ENCODE peak calls at places on chromosomes 7 and 10, in six cellular contexts. W is A549, H is HFF-Myc, K is right atrium auricular region, L is AG04450, R is cardiac fibroblast. P is an unnamed sample.
A peak's percentile ranks its signal among the peaks of the same experiment; 100 is the strongest.

GRCh38 chr7:148882668-148883232 is 1.3 kb downstream of the EZH2 start:
- DNase-seq in R (no peak), L (no peak), K (no peak), H (no peak), W (no peak), P (no peak)

GRCh38 chr10:89900554-89900953 is 199.2 kb downstream of the KIF20B start:
- DNase-seq in H (no peak), W (no peak), K (no peak), L (no peak), R (no peak), P (no peak)

GRCh38 chr10:60820093-60820769 is 42.0 kb downstream of the CDK1 start:
- DNase-seq in K (no peak), W (peak; percentile 44), L (no peak), H (peak; percentile 83), R (peak; percentile 52), P (no peak)

GRCh38 chr10:70503776-70504175 is 25.2 kb downstream of the PALD1 start:
- DNase-seq in R (no peak), H (no peak), K (no peak), L (no peak), W (no peak), P (no peak)

GRCh38 chr7:108660465-108660864 is 90.8 kb downstream of the DNAJB9 start:
- DNase-seq in H (no peak), L (no peak), K (no peak), W (no peak), R (peak; percentile 31), P (no peak)

GRCh38 chr10:13882112-13882711 is 295.4 kb downstream of the PRPF18 start:
- DNase-seq in W (peak; percentile 4), L (peak; percentile 86), H (peak; percentile 90), K (no peak), R (peak; percentile 80), P (peak; percentile 81)

GRCh38 chr10:102133373-102134195 is 744 bp downstream of the PPRC1 start:
- DNase-seq in L (peak; percentile 46), H (no peak), R (peak; percentile 83), K (no peak), W (peak; percentile 87), P (no peak)

GRCh38 chr10:86872757-86873156 is 84.7 kb downstream of the MMRN2 start:
- DNase-seq in W (no peak), R (peak; percentile 45), K (peak; percentile 61), L (no peak), H (no peak), P (no peak)

GRCh38 chr7:82017334-82017943 is 247.6 kb upstream of the HGF start:
- DNase-seq in K (no peak), H (no peak), R (peak; percentile 68), W (peak; percentile 47), L (peak; percentile 13), P (no peak)

GRCh38 chr10:63977329-63977923 is 456.2 kb downstream of the REEP3 start:
- DNase-seq in H (no peak), R (peak; percentile 40), K (no peak), L (no peak), W (peak; percentile 60), P (no peak)

GRCh38 chr7:111833461-111833860 is 271.2 kb upstream of the IMMP2L start:
- DNase-seq in W (no peak), H (no peak), L (no peak), R (peak; percentile 44), K (no peak), P (peak; percentile 22)

GRCh38 chr10:93915603-93916002 is 21.8 kb downstream of the SLC35G1 start:
- DNase-seq in R (no peak), L (no peak), W (no peak), H (no peak), K (no peak), P (no peak)

GRCh38 chr10:73924935-73925334 is 14.0 kb downstream of the PLAU start:
- DNase-seq in L (no peak), H (no peak), W (no peak), K (no peak), R (no peak), P (no peak)

GRCh38 chr7:131488361-131488760 is 68.1 kb downstream of the PODXL start:
- DNase-seq in K (no peak), H (no peak), L (no peak), R (no peak), W (no peak), P (no peak)
- TF ChIP-seq CTCF in K (no peak), H (peak; percentile 21), L (peak; percentile 41), R (peak; percentile 38), W (no peak), P (peak; percentile 37)

DNA sequence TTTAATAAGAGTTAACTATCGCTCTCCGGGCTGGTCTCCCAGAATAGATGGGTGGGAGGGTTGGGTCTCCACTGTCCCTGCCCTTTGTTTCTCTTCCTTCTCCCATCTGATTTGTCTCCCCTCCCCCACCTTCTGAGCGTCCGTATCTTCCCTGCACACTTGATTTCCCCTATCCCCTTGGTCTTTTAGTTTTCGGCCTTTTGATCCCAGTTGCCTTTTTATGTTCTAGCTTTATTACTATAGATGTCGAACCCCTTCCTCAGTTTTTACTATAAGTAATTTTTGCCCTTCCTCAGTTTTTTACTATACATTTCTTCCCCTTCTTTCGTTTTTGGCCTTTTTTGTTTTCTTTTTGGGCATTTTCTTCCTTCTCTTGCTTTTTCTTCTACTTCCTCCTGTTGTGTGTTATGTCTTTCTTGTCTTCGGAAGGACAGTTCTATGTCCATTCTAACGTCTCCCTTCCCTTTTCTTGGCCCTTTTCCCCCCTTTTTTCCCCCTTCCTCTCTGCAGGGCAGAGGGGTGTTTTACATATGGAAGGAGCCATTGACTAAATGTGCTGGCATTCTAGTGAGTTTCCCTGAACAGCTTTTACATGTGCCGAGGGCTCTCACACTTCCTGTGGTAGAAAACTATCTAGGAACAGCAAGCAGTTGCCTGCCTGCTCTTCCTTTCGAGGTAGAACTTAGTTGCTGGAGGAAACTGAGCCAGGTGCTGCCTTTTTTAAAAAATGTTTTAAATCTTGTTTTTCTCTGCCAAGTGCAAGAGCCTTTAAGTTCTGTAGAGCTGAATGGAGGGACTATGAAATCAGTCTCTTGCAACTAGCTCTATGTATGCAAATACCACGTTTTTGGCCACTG is 2.8 kb downstream of the TET1 start:
- DNase-seq in R (peak; percentile 63), H (no peak), K (no peak), L (no peak), W (no peak), P (no peak)
- H3K4me3 ChIP-seq in R (peak overlapping the region; percentile 74), H (peak overlapping the region; percentile 90), K (peak overlapping the region; percentile 65), L (peak overlapping the region; percentile 77), W (no peak overlapping the region), P (peak overlapping the region; percentile 71)

DNA sequence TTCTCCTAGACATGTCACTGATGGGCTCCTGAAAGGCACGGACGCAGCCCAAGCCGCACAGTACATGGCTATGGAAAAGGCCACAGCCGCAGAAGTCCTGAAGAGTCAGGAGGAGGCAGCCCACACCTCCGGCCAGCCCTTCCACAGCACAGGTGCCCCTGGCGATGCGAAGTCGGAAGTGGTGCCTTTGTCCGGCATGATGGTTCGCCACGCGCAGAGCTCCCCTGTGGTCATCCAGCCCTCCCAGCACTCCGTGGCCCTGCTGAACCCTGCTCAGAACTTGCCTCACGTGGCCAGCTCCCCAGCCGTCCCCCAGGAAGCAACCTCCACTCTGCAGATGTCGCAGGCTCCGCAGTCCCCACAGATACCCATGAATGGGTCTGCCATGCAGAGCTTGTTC is 199.4 kb downstream of the ARHGAP21 start:
- DNase-seq in R (no peak), W (no peak), H (no peak), L (no peak), K (no peak), P (no peak)
- TF ChIP-seq CTCF in R (no peak), W (no peak), H (no peak), L (no peak), K (no peak), P (no peak)

GRCh38 chr7:35336444-35336843 is 82.5 kb upstream of the TBX20 start:
- DNase-seq in W (no peak), H (no peak), L (no peak), K (no peak), R (no peak), P (no peak)

GRCh38 chr7:35334511-35334910 is 80.6 kb upstream of the TBX20 start:
- DNase-seq in R (no peak), H (no peak), K (no peak), L (no peak), W (no peak), P (no peak)

GRCh38 chr7:35342786-35343185 is 88.9 kb upstream of the TBX20 start:
- DNase-seq in L (no peak), W (no peak), K (no peak), R (no peak), H (no peak), P (no peak)

GRCh38 chr7:35339811-35340210 is 85.9 kb upstream of the TBX20 start:
- DNase-seq in K (no peak), H (no peak), R (no peak), L (no peak), W (no peak), P (no peak)
- H3K4me3 ChIP-seq in K (no peak overlapping the region), H (no peak overlapping the region), R (no peak overlapping the region), L (no peak overlapping the region), W (no peak overlapping the region), P (no peak overlapping the region)

P was measured in retinal pigment epithelial cell.